ENCODE peak calls at places on chromosome 17, in ten cellular contexts. G, K, M, Q, H, E, Z, L, W and D are unnamed samples.

GRCh38 chr17:51238253-51238887 is 21.5 kb downstream of the MBTD1 start:
- DNase-seq in K (no peak), Q (no peak), H (no peak), G (no peak), Z (no peak), L (no peak), M (no peak), E (no peak), W (no peak), D (no peak)

GRCh38 chr17:81512984-81513668 is 527 bp upstream of the ACTG1 start:
- DNase-seq in Q (no peak), Z (peak; percentile 88), E (no peak), G (peak; percentile 46), K (peak; percentile 49), L (peak; percentile 74), M (peak; percentile 90), H (no peak), W (peak; percentile 55), D (peak; percentile 58)

GRCh38 chr17:39196820-39197331 is 593 bp downstream of the CACNB1 start:
- DNase-seq in G (no peak), Q (peak; percentile 32), M (peak; percentile 73), E (no peak), W (no peak), H (no peak), L (no peak), K (no peak), Z (peak; percentile 89), D (no peak)

GRCh38 chr17:70109497-70109896 is 34.5 kb downstream of the KCNJ16 start:
- DNase-seq in H (no peak), M (no peak), K (no peak), G (no peak), Z (no peak), L (no peak), Q (no peak), E (no peak), W (no peak), D (no peak)

GRCh38 chr17:69179227-69179952 is 37.7 kb upstream of the ABCA6 start:
- DNase-seq in Z (no peak), E (peak; percentile 33), L (peak; percentile 60), Q (no peak), K (no peak), M (no peak), H (peak; percentile 9), G (no peak), W (no peak), D (no peak)

GRCh38 chr17:63478814-63479494 is 2.1 kb downstream of the ACE start:
- DNase-seq in G (peak; percentile 63), K (peak; percentile 76), Z (peak; percentile 79), H (peak; percentile 76), L (peak; percentile 91), E (peak; percentile 65), M (peak; percentile 96), W (peak; percentile 57), Q (peak; percentile 92), D (peak; percentile 88)

GRCh38 chr17:55056530-55056929 is 88.0 kb downstream of the STXBP4 start:
- DNase-seq in E (no peak), Z (no peak), G (no peak), L (no peak), K (no peak), Q (peak; percentile 14), M (no peak), H (peak; percentile 23), W (no peak), D (no peak)

GRCh38 chr17:31437720-31438400 is 46.4 kb downstream of the RAB11FIP4 start:
- DNase-seq in Z (no peak), K (no peak), L (no peak), M (peak; percentile 28), W (no peak), Q (no peak), H (no peak), G (no peak), E (no peak), D (no peak)

GRCh38 chr17:45440161-45440859 is 7.6 kb upstream of the ARHGAP27 start:
- DNase-seq in G (no peak), W (no peak), H (no peak), Z (peak; percentile 44), Q (no peak), L (peak; percentile 77), M (peak; percentile 45), K (no peak), E (no peak), D (no peak)

GRCh38 chr17:49590874-49591273 is 15.2 kb downstream of the NXPH3 start:
- DNase-seq in Z (no peak), Q (no peak), K (no peak), L (no peak), G (no peak), H (no peak), M (no peak), E (no peak), W (no peak), D (no peak)

DNA sequence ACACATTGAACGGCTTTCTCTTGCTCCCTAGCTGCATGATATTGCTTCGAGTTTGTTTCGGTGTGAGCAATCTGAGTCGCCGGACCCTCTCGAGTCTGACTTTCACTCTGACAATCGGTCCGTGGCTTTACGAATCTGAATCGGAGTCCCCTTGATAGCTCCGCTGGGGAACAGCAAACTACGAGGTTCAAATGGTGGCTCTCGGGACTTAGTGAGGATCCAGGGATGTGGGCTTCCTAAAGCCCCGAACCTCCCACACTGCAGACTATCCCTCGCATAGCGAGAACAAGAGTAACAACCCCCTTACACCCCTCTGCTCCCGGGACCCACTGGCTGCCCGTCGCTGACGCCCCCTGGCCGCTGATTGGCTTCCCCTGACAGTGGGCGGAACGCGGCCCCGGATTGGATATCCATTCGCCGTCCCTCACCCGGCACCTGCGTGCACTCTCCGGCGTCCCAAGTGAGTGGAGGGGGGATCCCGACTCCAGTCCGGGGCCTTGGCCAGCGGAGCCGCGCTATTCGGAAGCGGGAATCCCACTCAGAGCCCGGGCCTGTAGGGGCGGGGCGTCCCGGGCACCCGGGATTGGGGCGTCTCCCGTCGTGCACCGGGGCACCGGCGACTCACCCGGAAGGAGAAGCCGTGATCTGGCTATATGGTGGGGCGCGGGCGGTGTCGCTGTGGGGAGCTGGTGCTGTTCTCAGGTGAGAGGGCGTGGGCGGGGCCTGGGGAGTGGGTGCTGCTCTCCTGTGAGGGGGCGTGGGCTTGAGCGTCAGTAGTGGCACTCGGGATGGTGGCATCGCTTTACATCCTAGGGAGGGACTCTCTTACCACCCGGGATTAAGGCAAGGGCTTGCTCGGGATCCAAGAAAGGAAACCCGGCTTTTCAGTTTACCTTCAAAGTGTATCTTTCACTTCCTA is at the start of gene SNX11:
- DNase-seq in E (peak; percentile 24), G (peak; percentile 90), M (peak; percentile 98), W (peak; percentile 84), H (peak; percentile 64), K (peak; percentile 95), Z (peak; percentile 94), Q (peak; percentile 95), L (peak; percentile 85), D (peak; percentile 91)
- TF ChIP-seq CTCF in E (no peak), G (no peak), M (no peak), W (no peak), H (peak; percentile 2), K (no peak), Z (peak; percentile 7), Q (no peak), L (no peak), D (no peak)

GRCh38 chr17:74292495-74292894 is 18.5 kb downstream of the DNAI2 start:
- DNase-seq in G (no peak), Z (no peak), E (no peak), L (no peak), Q (no peak), K (no peak), M (no peak), H (no peak), W (no peak), D (no peak)

GRCh38 chr17:74287203-74287602 is 13.2 kb downstream of the DNAI2 start:
- DNase-seq in Q (no peak), W (no peak), L (no peak), K (no peak), M (no peak), G (no peak), Z (no peak), E (no peak), H (no peak), D (no peak)

GRCh38 chr17:74289688-74290087 is 15.7 kb downstream of the DNAI2 start:
- DNase-seq in Q (no peak), Z (no peak), K (no peak), W (no peak), E (no peak), L (no peak), G (no peak), H (no peak), M (no peak), D (no peak)

GRCh38 chr17:74288785-74289184 is 14.8 kb downstream of the DNAI2 start:
- DNase-seq in W (no peak), Z (no peak), K (no peak), L (no peak), M (no peak), Q (no peak), H (no peak), G (no peak), E (no peak), D (no peak)

GRCh38 chr17:74290340-74290739 is 16.3 kb downstream of the DNAI2 start:
- DNase-seq in E (no peak), K (no peak), Q (no peak), H (no peak), M (no peak), W (no peak), L (no peak), G (no peak), Z (no peak), D (no peak)
- TF ChIP-seq CTCF in E (no peak), K (no peak), Q (no peak), H (no peak), M (peak; percentile 21), W (no peak), L (no peak), G (no peak), Z (no peak), D (no peak)

GRCh38 chr17:82936768-82937171 is 96.9 kb upstream of the ZNF750 start:
- DNase-seq in H (no peak), K (no peak), Q (peak; percentile 4), E (no peak), W (no peak), M (no peak), L (no peak), G (no peak), Z (peak; percentile 53), D (no peak)
- TF ChIP-seq CTCF in H (no peak), K (no peak), Q (no peak), E (no peak), W (no peak), M (no peak), L (no peak), G (no peak), Z (no peak), D (no peak)

DNA sequence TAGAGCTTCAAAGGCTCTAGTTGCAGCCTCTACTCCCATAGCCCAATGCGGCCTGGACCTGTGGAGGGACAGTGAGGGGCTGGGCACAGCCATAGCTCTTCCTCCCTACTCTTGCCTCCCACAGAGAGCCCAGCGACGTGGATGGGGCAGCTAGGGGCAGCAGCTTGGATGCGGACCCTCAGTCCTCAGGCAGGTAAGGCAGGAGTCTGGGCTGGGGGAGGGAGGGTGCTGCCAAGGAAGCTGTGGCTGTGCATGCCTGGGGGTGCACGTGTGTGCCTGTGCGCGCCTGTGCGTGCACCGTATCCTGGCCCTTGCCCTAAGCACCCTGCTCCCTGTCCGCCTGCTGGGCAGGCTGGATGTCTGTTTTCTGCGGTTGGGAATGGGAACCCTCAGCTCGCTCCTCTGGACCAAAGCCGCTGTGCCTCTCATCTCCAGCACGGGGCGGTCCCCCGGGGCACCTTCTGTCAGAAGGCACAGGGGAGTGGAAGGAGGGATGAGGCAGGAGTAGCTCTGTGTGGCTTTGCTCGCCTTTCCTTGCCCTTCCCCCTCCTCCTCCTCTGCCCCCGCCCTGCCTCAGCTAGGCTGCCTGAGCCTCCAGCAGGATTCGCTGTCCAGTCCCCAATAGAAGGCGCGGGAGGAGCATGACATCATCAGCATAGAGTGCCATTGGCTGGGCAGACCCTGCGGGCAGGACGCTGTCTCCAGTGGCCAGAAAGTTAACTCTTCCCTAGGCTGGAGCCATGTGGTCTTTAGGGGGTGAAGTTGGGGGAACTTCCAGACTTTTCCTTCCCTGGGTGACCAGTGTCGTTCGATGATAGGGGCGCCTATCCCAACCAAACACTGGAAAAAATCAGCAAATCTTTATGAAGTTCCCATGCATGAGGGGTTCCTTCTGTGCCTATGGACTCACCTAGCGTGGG is 797 bp downstream of the PRCD start:
- DNase-seq in M (peak; percentile 100), G (no peak), K (no peak), L (peak; percentile 96), W (peak; percentile 86), Z (peak; percentile 94), E (no peak), Q (peak; percentile 98), H (peak; percentile 83), D (peak; percentile 85)
- TF ChIP-seq CTCF in M (no peak), G (no peak), K (no peak), L (peak; percentile 21), W (peak; percentile 24), Z (peak; percentile 37), E (peak; percentile 30), Q (no peak), H (no peak), D (no peak)